ENCODE peak calls at places on chromosomes 6 and 20, in nine cellular contexts. Q, S, C, L, Y, G, V, R and M are unnamed samples.
A peak's percentile ranks its signal among the peaks of the same experiment; 100 is the strongest.

GRCh38 chr20:46401478-46401860 is 4.9 kb downstream of the ELMO2 start:
- DNase-seq in Q (no peak), S (no peak), C (no peak), L (no peak), Y (no peak), G (no peak), V (no peak), R (no peak), M (no peak)

GRCh38 chr6:143215363-143215762 is 154.7 kb downstream of the AIG1 start:
- DNase-seq in Q (no peak), S (no peak), C (no peak), L (no peak), Y (no peak), G (no peak), V (no peak), R (no peak), M (no peak)

GRCh38 chr6:16837217-16837972 is 76.1 kb upstream of the ATXN1 start:
- DNase-seq in Q (no peak), S (no peak), C (no peak), L (no peak), Y (no peak), G (no peak), V (no peak), R (no peak), M (no peak)

GRCh38 chr6:131290955-131291354 is 155.7 kb downstream of the AKAP7 start:
- DNase-seq in Q (no peak), S (no peak), C (no peak), L (no peak), Y (no peak), G (no peak), V (no peak), R (no peak), M (no peak)

GRCh38 chr6:113120214-113120576 is 737.0 kb upstream of the MARCKS start:
- DNase-seq in Q (peak; percentile 92), S (no peak), C (peak; percentile 99), L (no peak), Y (no peak), G (no peak), V (peak; percentile 98), R (no peak), M (peak; percentile 94)

GRCh38 chr6:65776332-65776731 is 69.3 kb upstream of the EYS start:
- DNase-seq in Q (peak; percentile 5), S (no peak), C (no peak), L (no peak), Y (no peak), G (no peak), V (no peak), R (no peak), M (no peak)

GRCh38 chr6:136963259-136963658 is 41.2 kb downstream of the SLC35D3 start:
- DNase-seq in Q (no peak), S (no peak), C (no peak), L (no peak), Y (no peak), G (no peak), V (no peak), R (no peak), M (no peak)

GRCh38 chr6:4797590-4797989 is 21.4 kb downstream of the CDYL start:
- DNase-seq in Q (peak; percentile 60), S (no peak), C (no peak), L (no peak), Y (no peak), G (no peak), V (no peak), R (no peak), M (no peak)

GRCh38 chr20:15654208-15654649 is 919.0 kb downstream of the KIF16B start:
- DNase-seq in Q (peak; percentile 50), S (no peak), C (no peak), L (no peak), Y (no peak), G (no peak), V (no peak), R (peak; percentile 42), M (peak; percentile 75)

GRCh38 chr6:163962627-163963117 is 548.2 kb downstream of the QKI start:
- DNase-seq in Q (no peak), S (no peak), C (no peak), L (peak; percentile 76), Y (no peak), G (no peak), V (no peak), R (no peak), M (peak; percentile 43)

DNA sequence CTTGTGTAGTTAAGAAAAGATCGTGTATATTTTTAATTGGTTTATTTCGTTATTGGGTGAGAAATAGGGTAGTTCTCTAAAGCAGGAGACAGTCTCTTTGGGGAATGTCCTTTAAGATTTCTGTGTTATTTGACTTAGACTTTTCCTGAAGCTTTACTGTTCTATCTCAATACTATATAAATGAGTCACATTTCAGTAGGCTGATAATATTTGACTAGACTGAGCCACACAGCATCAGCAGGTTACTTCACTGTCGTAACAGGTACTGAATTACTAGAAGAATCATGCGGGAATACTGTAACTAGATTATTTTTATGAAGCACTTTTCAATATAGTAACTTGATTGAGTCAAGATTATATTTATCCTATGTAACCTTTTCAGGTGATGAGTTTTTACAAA is 1.4 kb downstream of the SMAP1 start:
- DNase-seq in Q (no peak), S (no peak), C (no peak), L (no peak), Y (no peak), G (no peak), V (no peak), R (no peak), M (no peak)
- H3K4me3 ChIP-seq in Q (peak overlapping the region; percentile 94), S (no peak overlapping the region), C (no peak overlapping the region), L (peak overlapping the region; percentile 93), Y (peak overlapping the region; percentile 93), G (peak overlapping the region; percentile 94), V (no peak overlapping the region), R (peak overlapping the region; percentile 77), M (peak overlapping the region; percentile 54)

GRCh38 chr6:170099387-170099786 is 191.5 kb downstream of the DLL1 start:
- DNase-seq in Q (no peak), S (no peak), C (no peak), L (no peak), Y (no peak), G (no peak), V (no peak), R (no peak), M (no peak)

GRCh38 chr6:170102038-170102437 is 188.8 kb downstream of the DLL1 start:
- DNase-seq in Q (no peak), S (no peak), C (no peak), L (no peak), Y (peak; percentile 4), G (no peak), V (no peak), R (no peak), M (no peak)

GRCh38 chr6:170102582-170103481 is 188.0 kb downstream of the DLL1 start:
- DNase-seq in Q (no peak), S (no peak), C (no peak), L (no peak), Y (peak; percentile 6), G (no peak), V (no peak), R (no peak), M (no peak)

GRCh38 chr6:170100046-170100445 is 190.8 kb downstream of the DLL1 start:
- DNase-seq in Q (no peak), S (no peak), C (no peak), L (no peak), Y (peak; percentile 3), G (no peak), V (no peak), R (no peak), M (no peak)

DNA sequence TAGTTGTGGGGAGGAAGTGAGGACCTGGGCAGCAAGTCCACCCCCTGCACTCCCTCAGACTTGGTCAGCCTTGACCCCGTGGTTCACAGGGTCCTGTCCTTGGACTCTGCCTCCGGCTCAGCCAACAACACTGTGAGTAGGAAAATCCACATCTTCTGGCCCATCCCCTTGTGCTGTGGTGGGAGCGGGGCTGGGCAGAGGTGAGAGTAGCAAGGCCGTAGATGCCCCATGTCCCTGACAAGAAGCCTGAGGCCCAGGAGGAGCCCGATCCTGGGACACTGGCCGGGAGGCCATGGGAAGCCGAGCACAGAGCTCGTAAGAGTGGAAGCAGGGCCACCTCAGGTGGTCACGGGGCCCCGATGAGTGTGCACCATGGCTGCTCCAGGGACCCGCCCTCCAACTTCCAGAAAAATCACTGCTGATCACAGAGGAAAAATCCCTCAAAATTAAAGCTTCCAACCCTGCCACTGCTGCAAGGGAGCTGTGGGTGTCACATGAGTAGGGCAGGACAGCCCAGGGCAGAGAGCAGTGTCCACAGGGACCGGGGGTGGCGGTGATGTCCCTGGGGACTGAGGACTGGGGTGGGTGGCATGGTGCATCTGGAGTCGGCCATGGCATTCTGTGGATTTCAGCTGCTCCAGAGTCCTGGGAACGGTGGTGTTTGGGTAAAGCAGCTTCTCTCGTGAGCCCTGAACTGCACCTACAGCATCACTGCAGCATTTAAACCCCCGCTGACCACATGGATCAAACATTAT is 189.4 kb downstream of the DLL1 start:
- DNase-seq in Q (no peak), S (no peak), C (no peak), L (no peak), Y (peak; percentile 8), G (no peak), V (no peak), R (no peak), M (no peak)
- TF ChIP-seq CTCF in Q (no peak), S (no peak), C (no peak), L (no peak), Y (no peak), G (no peak), V (no peak), R (no peak), M (no peak)

GRCh38 chr6:52141596-52141995 is 44.6 kb upstream of the IL17A start:
- DNase-seq in Q (no peak), S (no peak), C (no peak), L (no peak), Y (no peak), G (no peak), V (no peak), R (no peak), M (no peak)
- H3K4me3 ChIP-seq in Q (no peak overlapping the region), S (no peak overlapping the region), C (no peak overlapping the region), L (no peak overlapping the region), Y (no peak overlapping the region), G (no peak overlapping the region), V (no peak overlapping the region), R (no peak overlapping the region), M (no peak overlapping the region)

GRCh38 chr20:48984575-48985219 is 61.4 kb upstream of the CSE1L start:
- DNase-seq in Q (no peak), S (peak; percentile 50), C (no peak), L (no peak), Y (no peak), G (no peak), V (no peak), R (no peak), M (no peak)

GRCh38 chr20:48983423-48984400 is 62.2 kb downstream of the ARFGEF2 start:
- DNase-seq in Q (peak; percentile 72), S (peak; percentile 71), C (peak; percentile 43), L (peak; percentile 18), Y (no peak), G (no peak), V (peak; percentile 28), R (peak; percentile 38), M (peak; percentile 76)

GRCh38 chr20:48990467-48990866 is 55.6 kb upstream of the CSE1L start:
- DNase-seq in Q (no peak), S (no peak), C (no peak), L (no peak), Y (no peak), G (no peak), V (no peak), R (no peak), M (no peak)

DNA sequence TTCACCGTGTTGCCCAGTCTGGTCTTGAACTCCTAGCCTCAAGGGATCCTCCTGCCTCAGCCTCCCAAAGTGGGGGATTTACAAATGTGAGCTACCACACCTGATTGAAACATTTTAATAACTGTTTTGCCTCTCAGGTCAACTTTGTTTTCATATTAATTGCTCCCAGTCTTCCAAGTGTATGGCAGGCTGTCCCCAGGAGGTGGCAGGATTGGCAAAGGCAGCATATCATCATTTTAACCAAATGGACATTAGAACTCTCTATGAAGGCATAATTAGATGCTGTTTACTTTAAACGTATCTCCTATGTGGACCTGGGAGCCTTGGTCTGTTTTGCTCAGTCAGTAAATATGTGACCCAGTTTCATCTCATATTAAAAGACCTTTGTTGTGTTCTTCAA is 59.2 kb upstream of the CSE1L start:
- DNase-seq in Q (no peak), S (no peak), C (no peak), L (no peak), Y (no peak), G (no peak), V (no peak), R (no peak), M (no peak)
- TF ChIP-seq CTCF in Q (no peak), S (peak; percentile 41), C (peak; percentile 25), L (peak; percentile 13), Y (no peak), G (no peak), V (peak; percentile 37), R (peak; percentile 44), M (peak; percentile 28)